ENCODE peak calls at places on chromosome 2, in ten cellular contexts. K is substantia nigra; I is hippocampal formation; J is CD4-positive, alpha-beta T cell; X is NCI-H82; N is Calu3; S is activated naive CD4-positive, alpha-beta T cell; G is non-pigmented ciliary epithelial cell; A is NCI-H1417; P is activated CD8-positive, alpha-beta T cell treated with anti-CD3 and anti-CD28 coated beads, Interleukin-2, amount 10 ng/mL, durations not matched to agents 7 days and 5 days. C is an unnamed sample.

GRCh38 chr2:207167129-207167923 is 1.6 kb upstream of the KLF7 start:
- DNase-seq in K (no peak), I (no peak), J (no peak), X (no peak), N (no peak), S (peak), G (no peak), A (peak), P (no peak), C (no peak)

GRCh38 chr2:238501311-238501710 is 74.6 kb downstream of the ASB1 start:
- DNase-seq in K (no peak), I (no peak), J (no peak), X (no peak), N (no peak), S (no peak), G (no peak), A (no peak), P (no peak), C (no peak)

GRCh38 chr2:43075906-43076585 is 150.4 kb downstream of the ZFP36L2 start:
- DNase-seq in K (no peak), I (no peak), J (no peak), X (no peak), N (no peak), S (no peak), G (no peak), A (no peak), P (no peak), C (no peak)

GRCh38 chr2:212528106-212528856 is 10.3 kb downstream of the ERBB4 start:
- DNase-seq in K (no peak), I (no peak), J (no peak), X (no peak), N (no peak), S (no peak), G (no peak), A (no peak), P (no peak), C (no peak)

GRCh38 chr2:117944816-117945215 is 69.1 kb downstream of the CCDC93 start:
- DNase-seq in K (no peak), I (no peak), J (no peak), X (no peak), N (no peak), S (no peak), G (no peak), A (no peak), P (no peak), C (no peak)

GRCh38 chr2:102975996-102976636 is 214.3 kb downstream of the TMEM182 start:
- DNase-seq in K (peak), I (peak), J (no peak), X (peak), N (peak), S (no peak), G (no peak), A (peak), P (peak), C (no peak)

GRCh38 chr2:192437653-192438052 is 242.9 kb upstream of the TMEFF2 start:
- DNase-seq in K (no peak), I (no peak), J (no peak), X (no peak), N (no peak), S (no peak), G (no peak), A (no peak), P (no peak), C (no peak)

GRCh38 chr2:130957920-130958319 is 121.2 kb downstream of the ARHGEF4 start:
- DNase-seq in K (no peak), I (no peak), J (no peak), X (peak), N (no peak), S (no peak), G (no peak), A (no peak), P (no peak), C (no peak)

GRCh38 chr2:48120112-48120511 is 213.8 kb upstream of the FBXO11 start:
- DNase-seq in K (no peak), I (no peak), J (no peak), X (no peak), N (no peak), S (no peak), G (no peak), A (no peak), P (no peak), C (no peak)

GRCh38 chr2:152012697-152013096 is 86.1 kb downstream of the CACNB4 start:
- DNase-seq in K (no peak), I (no peak), J (no peak), X (no peak), N (no peak), S (no peak), G (no peak), A (no peak), P (no peak), C (no peak)